ENCODE peak calls at places on chromosomes 7 and 10, in five cellular contexts. One of them, this sample, is unnamed.

GRCh38 chr7:107386543-107386900 is 83.3 kb upstream of the GPR22 start:
- DNase-seq in heart left ventricle: no peak
- DNase-seq in Peyer's patch: no peak
- DNase-seq in NB4: no peak
- DNase-seq in transverse colon: no peak
- DNase-seq in this sample: no peak

GRCh38 chr10:63133787-63134557 is 844 bp downstream of the NRBF2 start:
- DNase-seq in transverse colon: no peak
- DNase-seq in heart left ventricle: peak; percentile 14
- DNase-seq in Peyer's patch: no peak
- DNase-seq in NB4: peak; percentile 73
- DNase-seq in this sample: peak; percentile 52

GRCh38 chr7:31122649-31123058 is 70.5 kb downstream of the ADCYAP1R1 start:
- DNase-seq in heart left ventricle: peak; percentile 60
- DNase-seq in Peyer's patch: peak; percentile 69
- DNase-seq in transverse colon: peak; percentile 49
- DNase-seq in NB4: peak; percentile 92
- DNase-seq in this sample: peak; percentile 71

GRCh38 chr10:12499587-12499986 is 150.2 kb downstream of the CAMK1D start:
- DNase-seq in Peyer's patch: peak; percentile 40
- DNase-seq in heart left ventricle: no peak
- DNase-seq in NB4: peak; percentile 52
- DNase-seq in transverse colon: no peak
- DNase-seq in this sample: no peak

GRCh38 chr10:114458955-114459354 is 54.7 kb upstream of the AFAP1L2 start:
- DNase-seq in NB4: peak; percentile 79
- DNase-seq in heart left ventricle: no peak
- DNase-seq in Peyer's patch: peak; percentile 61
- DNase-seq in transverse colon: peak; percentile 50
- DNase-seq in this sample: peak; percentile 25

GRCh38 chr7:41503438-41503837 is 199.5 kb downstream of the INHBA start:
- DNase-seq in heart left ventricle: no peak
- DNase-seq in NB4: no peak
- DNase-seq in transverse colon: no peak
- DNase-seq in Peyer's patch: no peak
- DNase-seq in this sample: no peak

GRCh38 chr7:29573594-29573993 is 10.0 kb downstream of the PRR15 start:
- DNase-seq in NB4: no peak
- DNase-seq in transverse colon: no peak
- DNase-seq in Peyer's patch: no peak
- DNase-seq in heart left ventricle: no peak
- DNase-seq in this sample: no peak

GRCh38 chr7:146670532-146670931 is 553.9 kb downstream of the CNTNAP2 start:
- DNase-seq in transverse colon: no peak
- DNase-seq in Peyer's patch: no peak
- DNase-seq in NB4: no peak
- DNase-seq in heart left ventricle: no peak
- DNase-seq in this sample: no peak

GRCh38 chr10:88347022-88347421 is 236.1 kb downstream of the RNLS start:
- DNase-seq in transverse colon: no peak
- DNase-seq in Peyer's patch: no peak
- DNase-seq in NB4: no peak
- DNase-seq in heart left ventricle: no peak
- DNase-seq in this sample: no peak

GRCh38 chr7:6168469-6168868 is 104.0 kb downstream of the CYTH3 start:
- DNase-seq in Peyer's patch: no peak
- DNase-seq in heart left ventricle: no peak
- DNase-seq in transverse colon: no peak
- DNase-seq in NB4: no peak
- DNase-seq in this sample: no peak

GRCh38 chr7:18861514-18861913 is 255.9 kb downstream of the TWIST1 start:
- DNase-seq in heart left ventricle: no peak
- DNase-seq in Peyer's patch: no peak
- DNase-seq in NB4: no peak
- DNase-seq in transverse colon: no peak
- DNase-seq in this sample: no peak

GRCh38 chr10:62732841-62733653 is 71.5 kb upstream of the ADO start:
- DNase-seq in transverse colon: no peak
- DNase-seq in heart left ventricle: no peak
- DNase-seq in NB4: peak; percentile 85
- DNase-seq in Peyer's patch: no peak
- DNase-seq in this sample: peak; percentile 50

GRCh38 chr7:142357953-142358520 is 100.2 kb upstream of the PRSS58 start:
- DNase-seq in Peyer's patch: peak; percentile 58
- DNase-seq in heart left ventricle: no peak
- DNase-seq in NB4: peak; percentile 84
- DNase-seq in transverse colon: peak; percentile 35
- DNase-seq in this sample: peak; percentile 34

GRCh38 chr10:99435986-99436633 is 5.7 kb upstream of the GOT1 start:
- DNase-seq in heart left ventricle: no peak
- DNase-seq in transverse colon: no peak
- DNase-seq in NB4: peak; percentile 70
- DNase-seq in Peyer's patch: no peak
- DNase-seq in this sample: no peak

GRCh38 chr7:51590746-51591145 is 274.1 kb upstream of the COBL start:
- DNase-seq in NB4: no peak
- DNase-seq in Peyer's patch: no peak
- DNase-seq in heart left ventricle: no peak
- DNase-seq in transverse colon: no peak
- DNase-seq in this sample: no peak

GRCh38 chr7:85622059-85622458 is 435.2 kb upstream of the SEMA3D start:
- DNase-seq in transverse colon: no peak
- DNase-seq in NB4: no peak
- DNase-seq in heart left ventricle: no peak
- DNase-seq in Peyer's patch: no peak
- DNase-seq in this sample: no peak

GRCh38 chr7:42236266-42237161 is 495 bp downstream of the GLI3 start:
- DNase-seq in heart left ventricle: peak; percentile 57
- DNase-seq in transverse colon: peak; percentile 27
- DNase-seq in Peyer's patch: no peak
- DNase-seq in NB4: no peak
- DNase-seq in this sample: peak; percentile 79

GRCh38 chr10:14751576-14752330 is 22.9 kb downstream of the FAM107B start:
- DNase-seq in transverse colon: peak; percentile 38
- DNase-seq in NB4: peak; percentile 58
- DNase-seq in Peyer's patch: peak; percentile 77
- DNase-seq in heart left ventricle: peak; percentile 72
- DNase-seq in this sample: no peak

GRCh38 chr7:27154901-27155815 is 1.3 kb downstream of the HOXA7 start:
- DNase-seq in NB4: peak; percentile 55
- DNase-seq in transverse colon: peak; percentile 53
- DNase-seq in Peyer's patch: peak; percentile 68
- DNase-seq in heart left ventricle: no peak
- DNase-seq in this sample: no peak

GRCh38 chr7:47940482-47941001 is 7.7 kb downstream of the PKD1L1 start:
- DNase-seq in NB4: no peak
- DNase-seq in transverse colon: peak; percentile 77
- DNase-seq in Peyer's patch: peak; percentile 55
- DNase-seq in heart left ventricle: peak; percentile 54
- DNase-seq in this sample: no peak

GRCh38 chr7:424301-424935 is 95.2 kb downstream of the PDGFA start:
- DNase-seq in transverse colon: no peak
- DNase-seq in NB4: no peak
- DNase-seq in heart left ventricle: no peak
- DNase-seq in Peyer's patch: no peak
- DNase-seq in this sample: no peak

GRCh38 chr7:33873981-33874750 is 31.2 kb upstream of the BMPER start:
- DNase-seq in Peyer's patch: no peak
- DNase-seq in heart left ventricle: no peak
- DNase-seq in NB4: no peak
- DNase-seq in transverse colon: no peak
- DNase-seq in this sample: peak; percentile 49

GRCh38 chr10:10891437-10891836 is 126.2 kb upstream of the CELF2 start:
- DNase-seq in transverse colon: no peak
- DNase-seq in NB4: no peak
- DNase-seq in Peyer's patch: no peak
- DNase-seq in heart left ventricle: no peak
- DNase-seq in this sample: no peak

GRCh38 chr10:87092356-87092860 is 2.2 kb downstream of the GLUD1 start:
- DNase-seq in Peyer's patch: no peak
- DNase-seq in NB4: peak; percentile 18
- DNase-seq in transverse colon: no peak
- DNase-seq in heart left ventricle: no peak
- DNase-seq in this sample: peak; percentile 31

DNA sequence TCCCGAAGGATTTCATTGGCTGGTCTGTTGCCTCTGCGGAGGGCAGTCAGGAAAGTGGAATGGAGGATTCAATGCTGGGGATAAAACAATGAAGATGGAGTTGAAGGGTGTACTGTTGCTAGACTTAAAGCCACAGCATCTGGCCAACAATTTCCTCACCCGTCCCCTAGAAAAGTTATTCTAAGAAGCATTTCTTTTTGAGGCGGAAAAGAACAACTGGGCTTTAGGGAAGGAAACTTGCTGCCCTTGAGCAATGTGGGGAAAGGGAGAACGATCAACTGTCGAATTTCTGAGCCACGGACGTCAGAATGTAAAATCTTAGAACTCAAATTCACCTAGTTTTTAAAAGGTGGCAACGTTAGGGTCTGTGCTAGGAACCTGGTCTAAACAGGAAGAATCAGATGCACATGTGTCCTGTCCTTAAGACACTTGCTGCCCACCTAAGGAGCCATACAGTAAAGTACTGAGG is 673 bp downstream of the FMC1 start:
- DNase-seq in heart left ventricle: no peak
- DNase-seq in transverse colon: no peak
- DNase-seq in NB4: no peak
- DNase-seq in Peyer's patch: no peak
- DNase-seq in this sample: no peak
- TF ChIP-seq POLR2A in heart left ventricle: peak; percentile 12
- TF ChIP-seq POLR2A in transverse colon: peak; percentile 36
- TF ChIP-seq POLR2A in NB4: no peak
- TF ChIP-seq POLR2A in Peyer's patch: peak; percentile 34
- TF ChIP-seq POLR2A in this sample: no peak

GRCh38 chr10:70523044-70523443 is 44.5 kb downstream of the PALD1 start:
- DNase-seq in transverse colon: no peak
- DNase-seq in heart left ventricle: no peak
- DNase-seq in Peyer's patch: no peak
- DNase-seq in NB4: no peak
- DNase-seq in this sample: no peak
- TF ChIP-seq POLR2A in transverse colon: no peak
- TF ChIP-seq POLR2A in heart left ventricle: no peak
- TF ChIP-seq POLR2A in Peyer's patch: no peak
- TF ChIP-seq POLR2A in NB4: no peak
- TF ChIP-seq POLR2A in this sample: no peak

GRCh38 chr10:89702121-89702480 is 711 bp downstream of the KIF20B start:
- DNase-seq in Peyer's patch: no peak
- DNase-seq in heart left ventricle: no peak
- DNase-seq in NB4: peak; percentile 53
- DNase-seq in transverse colon: no peak
- DNase-seq in this sample: no peak

GRCh38 chr10:89700914-89701237 is 514 bp upstream of the KIF20B start:
- DNase-seq in NB4: no peak
- DNase-seq in transverse colon: no peak
- DNase-seq in Peyer's patch: no peak
- DNase-seq in heart left ventricle: no peak
- DNase-seq in this sample: no peak

GRCh38 chr10:89697946-89698345 is 3.4 kb upstream of the KIF20B start:
- DNase-seq in transverse colon: no peak
- DNase-seq in heart left ventricle: no peak
- DNase-seq in Peyer's patch: no peak
- DNase-seq in NB4: no peak
- DNase-seq in this sample: no peak

GRCh38 chr10:89699581-89700064 is 1.8 kb upstream of the KIF20B start:
- DNase-seq in Peyer's patch: no peak
- DNase-seq in transverse colon: no peak
- DNase-seq in NB4: peak; percentile 73
- DNase-seq in heart left ventricle: no peak
- DNase-seq in this sample: no peak

DNA sequence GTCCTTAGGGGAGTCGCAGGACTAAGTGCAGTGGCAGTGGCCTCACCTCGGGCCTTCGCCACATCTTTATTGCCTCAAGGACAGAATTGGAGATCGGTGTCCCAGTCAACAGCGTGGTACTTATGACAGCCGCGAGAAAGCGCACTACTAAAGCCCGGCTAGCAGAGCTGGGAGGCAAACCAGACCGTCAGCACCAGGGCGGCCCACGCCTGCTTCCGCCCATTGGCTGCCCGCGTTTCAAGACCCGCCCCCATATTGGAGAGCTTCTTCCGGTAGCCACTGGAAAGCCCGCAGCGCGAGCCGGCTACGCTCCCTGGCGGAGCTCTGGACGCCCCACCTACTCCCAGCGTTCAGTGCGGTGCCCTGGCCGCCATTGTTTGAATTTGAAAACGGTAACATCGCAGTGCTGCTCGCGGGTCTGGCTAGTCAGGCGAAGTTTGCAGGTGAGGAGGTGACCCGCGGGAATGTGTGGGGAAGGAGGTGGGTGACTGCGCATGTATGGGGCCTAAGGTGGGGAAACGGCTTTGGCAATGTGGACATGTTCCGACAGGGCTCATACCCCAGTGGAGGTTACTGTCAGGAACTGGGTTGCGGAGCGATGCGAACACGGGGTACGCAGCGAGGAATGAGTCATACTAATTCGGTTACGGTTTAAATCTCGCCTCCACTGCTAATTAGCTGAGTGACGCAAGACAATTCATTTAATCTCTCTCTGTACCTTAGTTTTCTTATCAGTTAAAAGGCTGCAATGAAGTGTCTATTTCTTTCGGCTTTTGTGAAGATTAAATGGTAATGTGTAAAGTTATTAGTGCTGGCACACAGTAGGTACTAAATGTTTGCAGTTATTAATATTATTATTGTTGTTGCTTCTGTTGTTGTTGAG is at the start of gene KIF20B:
- DNase-seq in transverse colon: peak; percentile 96
- DNase-seq in NB4: peak; percentile 99
- DNase-seq in Peyer's patch: peak; percentile 98
- DNase-seq in heart left ventricle: peak; percentile 96
- DNase-seq in this sample: peak; percentile 94
- TF ChIP-seq POLR2A in transverse colon: peak; percentile 75
- TF ChIP-seq POLR2A in NB4: peak; percentile 96
- TF ChIP-seq POLR2A in Peyer's patch: peak; percentile 40
- TF ChIP-seq POLR2A in heart left ventricle: no peak
- TF ChIP-seq POLR2A in this sample: peak; percentile 88

DNA sequence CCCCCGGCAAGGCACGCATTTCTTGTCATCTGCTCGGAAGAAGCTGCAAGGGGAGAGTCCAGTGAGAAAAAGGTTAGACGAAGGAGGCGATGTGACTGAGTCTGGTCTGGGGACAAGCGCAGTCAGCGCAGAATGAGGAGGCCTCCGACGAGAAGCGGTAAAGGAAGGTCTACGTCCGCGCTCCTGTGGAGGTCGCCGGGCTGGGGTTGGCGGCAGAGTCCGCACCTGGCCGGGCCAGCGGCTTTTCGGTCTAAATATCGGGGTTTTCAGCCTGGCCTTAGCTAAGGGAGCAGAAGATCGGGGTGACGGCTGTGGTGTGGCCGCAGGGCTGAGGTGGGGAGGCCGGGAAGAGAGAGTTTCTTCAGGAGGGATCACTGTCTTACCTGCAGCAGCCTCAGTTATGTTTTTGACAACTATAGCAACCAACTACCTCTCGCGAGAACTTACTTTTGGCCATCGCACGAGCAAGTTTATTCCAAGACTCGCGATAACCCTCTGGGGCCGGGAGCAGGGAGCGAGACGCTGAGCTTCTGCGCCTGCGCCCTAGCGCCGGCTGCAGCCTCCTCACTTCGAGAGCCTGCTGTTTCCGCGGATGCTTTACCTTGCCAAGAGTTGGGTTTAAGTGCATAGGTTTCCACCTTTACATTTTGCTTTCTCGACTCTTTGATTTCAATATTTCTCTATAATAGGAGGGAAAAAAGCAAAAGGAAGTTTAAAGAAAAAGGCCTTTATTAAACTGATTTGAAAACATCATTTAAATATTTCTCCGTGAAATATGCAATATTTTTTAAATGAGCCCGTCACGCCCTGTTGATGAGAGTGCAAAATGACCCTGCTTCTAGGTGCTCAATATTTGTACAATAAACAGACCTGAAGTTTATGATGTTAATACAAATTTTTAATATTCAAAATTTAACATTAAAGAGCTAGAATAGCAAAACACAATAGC is at the start of gene CFAP70:
- DNase-seq in heart left ventricle: peak; percentile 92
- DNase-seq in Peyer's patch: peak; percentile 96
- DNase-seq in NB4: peak; percentile 92
- DNase-seq in transverse colon: peak; percentile 94
- DNase-seq in this sample: peak; percentile 91
- TF ChIP-seq POLR2A in heart left ventricle: no peak
- TF ChIP-seq POLR2A in Peyer's patch: no peak
- TF ChIP-seq POLR2A in NB4: no peak
- TF ChIP-seq POLR2A in transverse colon: no peak
- TF ChIP-seq POLR2A in this sample: peak; percentile 16